ENCODE peak calls at places on chromosome 22, in six cellular contexts. J is AG08396; M is hepatic stellate cell; X is endothelial cell; H is activated effector memory CD4-positive, alpha-beta T cell treated with anti-CD3 and anti-CD28 coated beads, Interleukin-2, amount 50 U/mL, for 16 hours; S is activated naive CD8-positive, alpha-beta T cell treated with anti-CD3 and anti-CD28 coated beads, Interleukin-2, amount 50 U/mL, for 24 hours. L is an unnamed sample.

GRCh38 chr22:36285545-36285944 is 32.6 kb downstream of the APOL1 start:
- DNase-seq in M (no peak), J (no peak), S (no peak), X (no peak), H (no peak), L (no peak)

GRCh38 chr22:42520663-42521546 is 1.3 kb upstream of the RRP7A start:
- DNase-seq in J (no peak), S (no peak), X (no peak), M (no peak), H (no peak), L (no peak)

GRCh38 chr22:39136317-39136716 is 16.2 kb downstream of the CBX7 start:
- DNase-seq in M (no peak), X (no peak), S (no peak), H (peak), J (no peak), L (no peak)

GRCh38 chr22:30310881-30311771 is 15.6 kb downstream of the TBC1D10A start:
- DNase-seq in X (no peak), H (no peak), J (peak), S (no peak), M (peak), L (peak)

GRCh38 chr22:49380828-49381114 is 446.9 kb downstream of the BRD1 start:
- DNase-seq in M (no peak), H (no peak), S (no peak), J (no peak), X (no peak), L (no peak)

GRCh38 chr22:20080445-20080775 is 369 bp downstream of the DGCR8 start:
- DNase-seq in J (peak), S (peak), H (peak), X (peak), M (peak), L (peak)

GRCh38 chr22:46935506-46936377 is 173.3 kb downstream of the TBC1D22A start:
- DNase-seq in H (no peak), S (no peak), J (no peak), M (no peak), X (no peak), L (no peak)

GRCh38 chr22:35915477-35916013 is 113.1 kb downstream of the RBFOX2 start:
- DNase-seq in J (no peak), X (no peak), S (no peak), M (no peak), H (no peak), L (peak)

GRCh38 chr22:33803371-33803770 is 116.9 kb downstream of the LARGE1 start:
- DNase-seq in J (peak), M (peak), X (no peak), S (no peak), H (no peak), L (peak)

GRCh38 chr22:30132290-30132996 is 52.2 kb downstream of the HORMAD2 start:
- DNase-seq in M (no peak), S (no peak), J (no peak), X (no peak), H (no peak), L (no peak)

GRCh38 chr22:41447435-41448188 is 1.0 kb upstream of the TOB2 start:
- DNase-seq in X (peak), M (peak), H (peak), J (peak), S (peak), L (peak)

GRCh38 chr22:29197096-29197495 is 8.6 kb upstream of the EMID1 start:
- DNase-seq in S (no peak), J (no peak), H (no peak), M (no peak), X (no peak), L (no peak)

GRCh38 chr22:24845036-24845918 is 39.3 kb downstream of the SGSM1 start:
- DNase-seq in S (no peak), H (no peak), J (no peak), X (no peak), M (peak), L (peak)

GRCh38 chr22:40029189-40029890 is 34.6 kb downstream of the FAM83F start:
- DNase-seq in J (no peak), S (no peak), X (no peak), M (no peak), H (peak), L (no peak)

GRCh38 chr22:49021926-49022815 is 805.5 kb downstream of the BRD1 start:
- DNase-seq in X (no peak), S (no peak), J (no peak), M (no peak), H (peak), L (no peak)

GRCh38 chr22:18022851-18023250 is 1.5 kb downstream of the MICAL3 start:
- DNase-seq in J (no peak), M (no peak), S (no peak), H (no peak), X (no peak), L (no peak)

GRCh38 chr22:26494506-26494905 is 10.8 kb downstream of the SRRD start:
- DNase-seq in S (no peak), X (no peak), M (no peak), H (no peak), J (no peak), L (no peak)

GRCh38 chr22:46094676-46095075 is 55.6 kb upstream of the PPARA start:
- DNase-seq in J (no peak), S (no peak), M (no peak), H (no peak), X (no peak), L (no peak)

GRCh38 chr22:47162865-47163264 is 400.4 kb downstream of the TBC1D22A start:
- DNase-seq in X (no peak), J (no peak), S (no peak), M (no peak), H (peak), L (no peak)

GRCh38 chr22:31080848-31081649 is at the start of gene SMTN:
- DNase-seq in H (peak), J (peak), M (peak), X (peak), S (peak), L (peak)